ENCODE peak calls at places on chromosome 6, in five cellular contexts. E, B, U, A and V are unnamed samples. For H3K27me3, the result is how much of the 10 kb centered on the place peaks cover.

GRCh38 chr6:33984466-33985332 is 161.2 kb downstream of the GRM4 start:
- DNase-seq in E (no peak), B (no peak), U (no peak), A (no peak), V (peak)

GRCh38 chr6:67986694-67987232 is 648.3 kb upstream of the ADGRB3 start:
- DNase-seq in E (no peak), B (no peak), U (no peak), A (no peak), V (no peak)

GRCh38 chr6:45929421-45930361 is 86.0 kb downstream of the CLIC5 start:
- DNase-seq in E (no peak), B (no peak), U (no peak), A (no peak), V (no peak)

GRCh38 chr6:121993362-121993761 is 406.1 kb upstream of the HSF2 start:
- DNase-seq in E (no peak), B (no peak), U (no peak), A (no peak), V (no peak)

GRCh38 chr6:53043626-53044025 is 21.6 kb upstream of the FBXO9 start:
- DNase-seq in E (no peak), B (no peak), U (no peak), A (no peak), V (peak)

GRCh38 chr6:46421239-46421638 is 70.0 kb downstream of the RCAN2 start:
- DNase-seq in E (no peak), B (no peak), U (no peak), A (no peak), V (no peak)

GRCh38 chr6:159701413-159701999 is 8.5 kb upstream of the SOD2 start:
- DNase-seq in E (peak), B (no peak), U (no peak), A (no peak), V (no peak)

GRCh38 chr6:45687570-45687969 is 309.8 kb upstream of the SUPT3H start:
- DNase-seq in E (no peak), B (no peak), U (no peak), A (no peak), V (no peak)

GRCh38 chr6:46932941-46933340 is 11.2 kb upstream of the ADGRF5 start:
- DNase-seq in E (no peak), B (no peak), U (no peak), A (no peak), V (no peak)

GRCh38 chr6:61842005-61842404 is 444.0 kb downstream of the KHDRBS2 start:
- DNase-seq in E (peak), B (no peak), U (no peak), A (no peak), V (no peak)

GRCh38 chr6:41055149-41055548 is 2.1 kb downstream of the APOBEC2 start:
- DNase-seq in E (no peak), B (no peak), U (no peak), A (no peak), V (no peak)

GRCh38 chr6:150897400-150897943 is 32.0 kb downstream of the MTHFD1L start:
- DNase-seq in E (no peak), B (no peak), U (no peak), A (no peak), V (no peak)

GRCh38 chr6:41153992-41154625 is at the start of gene TREML1:
- DNase-seq in E (no peak), B (no peak), U (no peak), A (no peak), V (no peak)

GRCh38 chr6:33433001-33433559 is 13.2 kb downstream of the SYNGAP1 start:
- DNase-seq in E (no peak), B (no peak), U (no peak), A (no peak), V (peak)

GRCh38 chr6:159086033-159086618 is 41.3 kb upstream of the TAGAP start:
- DNase-seq in E (no peak), B (no peak), U (no peak), A (no peak), V (peak)

GRCh38 chr6:43878823-43879495 is 108.9 kb downstream of the VEGFA start:
- DNase-seq in E (no peak), B (no peak), U (no peak), A (no peak), V (no peak)

GRCh38 chr6:2959909-2960719 is 11.3 kb downstream of the SERPINB6 start:
- DNase-seq in E (peak), B (no peak), U (no peak), A (no peak), V (peak)

GRCh38 chr6:137977206-137977605 is 110.1 kb downstream of the TNFAIP3 start:
- DNase-seq in E (no peak), B (no peak), U (no peak), A (no peak), V (no peak)

GRCh38 chr6:107941199-107941598 is 16.8 kb downstream of the SEC63 start:
- DNase-seq in E (no peak), B (no peak), U (no peak), A (no peak), V (no peak)

GRCh38 chr6:40809627-40810026 is 222.5 kb upstream of the LRFN2 start:
- DNase-seq in E (no peak), B (no peak), U (no peak), A (no peak), V (peak)

GRCh38 chr6:112415366-112415765 is 68.2 kb downstream of the RFPL4B start:
- DNase-seq in E (no peak), B (no peak), U (no peak), A (no peak), V (no peak)

GRCh38 chr6:10528170-10528981 is 7.2 kb downstream of the GCNT2 start:
- DNase-seq in E (peak), B (no peak), U (no peak), A (no peak), V (peak)

GRCh38 chr6:165937564-165938358 is 229.9 kb downstream of the TBXT start:
- DNase-seq in E (peak), B (no peak), U (no peak), A (no peak), V (no peak)

GRCh38 chr6:116616757-116617093 is 446 bp downstream of the RSPH4A start:
- DNase-seq in E (peak), B (no peak), U (no peak), A (no peak), V (no peak)

GRCh38 chr6:36618366-36619355 is 24.5 kb downstream of the SRSF3 start:
- DNase-seq in E (no peak), B (no peak), U (no peak), A (no peak), V (no peak)

GRCh38 chr6:36862164-36862847 is 12.3 kb downstream of the PPIL1 start:
- DNase-seq in E (no peak), B (no peak), U (no peak), A (no peak), V (peak)

GRCh38 chr6:132369526-132369925 is 31.7 kb downstream of the MOXD1 start:
- DNase-seq in E (no peak), B (no peak), U (no peak), A (no peak), V (no peak)

GRCh38 chr6:19327246-19327645 is 509.9 kb upstream of the ID4 start:
- DNase-seq in E (no peak), B (no peak), U (no peak), A (no peak), V (no peak)
- H3K27me3 ChIP-seq in E (under half), B (under half), U (under half), A (under half), V (under half)

DNA sequence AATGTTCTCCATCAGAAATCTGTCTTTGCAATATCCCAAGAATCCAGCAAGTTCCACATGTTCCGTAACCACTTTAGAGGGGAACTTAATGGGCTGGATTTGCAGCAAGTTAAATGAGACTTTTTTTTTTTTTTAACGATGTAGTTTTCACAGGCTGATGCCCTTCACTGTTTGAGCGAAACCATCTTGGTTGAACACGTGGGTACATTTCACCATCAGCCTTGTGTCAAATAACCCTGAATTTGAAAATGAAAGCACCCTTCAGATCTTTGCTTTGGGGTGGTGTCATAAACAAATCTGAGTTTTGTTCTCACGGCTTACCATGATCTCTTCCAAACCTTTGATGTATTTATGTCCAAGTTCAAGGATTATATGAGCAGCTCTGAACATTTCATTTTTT is 73.7 kb upstream of the EXOC2 start:
- DNase-seq in E (no peak), B (no peak), U (no peak), A (no peak), V (no peak)
- H3K27me3 ChIP-seq in E (under half), B (under half), U (under half), A (under half), V (under half)

GRCh38 chr6:1100269-1100668 is 211.6 kb upstream of the FOXQ1 start:
- DNase-seq in E (no peak), B (no peak), U (no peak), A (no peak), V (no peak)
- H3K27me3 ChIP-seq in E (under half), B (under half), U (under half), A (under half), V (under half)

GRCh38 chr6:27674882-27675281 is 202.0 kb upstream of the ZNF184 start:
- DNase-seq in E (no peak), B (no peak), U (no peak), A (no peak), V (no peak)

GRCh38 chr6:27679308-27679967 is 206.5 kb upstream of the ZNF184 start:
- DNase-seq in E (no peak), B (no peak), U (no peak), A (no peak), V (peak)

GRCh38 chr6:27679968-27680694 is 207.2 kb upstream of the ZNF184 start:
- DNase-seq in E (no peak), B (no peak), U (no peak), A (no peak), V (peak)

GRCh38 chr6:27678449-27678848 is 205.5 kb upstream of the ZNF184 start:
- DNase-seq in E (peak), B (no peak), U (no peak), A (no peak), V (no peak)
- H3K27me3 ChIP-seq in E (half or more), B (under half), U (half or more), A (under half), V (half or more)

GRCh38 chr6:157525918-157526425 is 145.0 kb downstream of the ZDHHC14 start:
- DNase-seq in E (no peak), B (no peak), U (no peak), A (no peak), V (no peak)
- H3K27me3 ChIP-seq in E (under half), B (under half), U (under half), A (under half), V (under half)

DNA sequence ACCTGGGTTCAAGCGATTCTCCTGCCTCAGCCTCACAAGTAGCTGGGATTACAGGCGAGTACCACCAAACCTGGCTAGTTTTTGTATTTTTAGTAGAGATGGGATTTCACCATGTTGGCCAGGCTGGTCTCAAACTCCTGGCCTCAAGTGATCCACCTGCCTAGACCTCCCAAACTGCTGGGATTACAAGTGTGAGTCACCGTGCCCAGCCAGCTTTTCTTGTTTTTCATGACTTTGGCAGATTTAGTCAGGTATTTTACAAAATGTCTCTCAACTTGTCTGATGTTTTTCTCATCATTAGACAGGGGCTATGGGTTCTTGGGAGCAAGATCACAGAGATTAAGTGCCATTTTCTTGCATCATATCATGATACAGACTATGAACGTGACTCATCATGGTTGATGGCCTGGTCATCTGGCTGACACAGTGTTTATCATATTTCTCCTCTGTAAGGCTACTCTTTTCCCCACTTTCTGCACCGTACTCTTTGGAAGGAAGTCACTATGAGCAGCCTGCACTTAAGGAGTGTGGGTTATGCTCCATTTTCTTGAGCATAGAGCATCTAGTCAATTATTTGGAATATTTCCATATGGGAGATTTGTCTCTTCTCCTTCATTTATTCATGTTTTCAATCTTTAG is 67.8 kb downstream of the RNF182 start:
- DNase-seq in E (no peak), B (no peak), U (no peak), A (peak), V (no peak)
- H3K27me3 ChIP-seq in E (under half), B (under half), U (under half), A (under half), V (under half)